ENCODE peak calls at places on chromosomes 3 and 15, in six cellular contexts. One of them, this sample, is unnamed.

GRCh38 chr3:169863458-169863899 is 6.3 kb downstream of the LRRC31 start:
- DNase-seq in choroid plexus epithelial cell: peak
- DNase-seq in A549: peak
- DNase-seq in BJ: peak
- DNase-seq in psoas muscle: peak
- DNase-seq in CD4-positive, alpha-beta T cell: peak
- DNase-seq in this sample: peak

GRCh38 chr3:137180220-137180619 is 222.4 kb downstream of the IL20RB start:
- DNase-seq in choroid plexus epithelial cell: no peak
- DNase-seq in A549: no peak
- DNase-seq in BJ: no peak
- DNase-seq in psoas muscle: no peak
- DNase-seq in CD4-positive, alpha-beta T cell: no peak
- DNase-seq in this sample: no peak

GRCh38 chr3:31701286-31701685 is 168.6 kb downstream of the STT3B start:
- DNase-seq in choroid plexus epithelial cell: no peak
- DNase-seq in A549: no peak
- DNase-seq in BJ: no peak
- DNase-seq in psoas muscle: no peak
- DNase-seq in CD4-positive, alpha-beta T cell: no peak
- DNase-seq in this sample: no peak

GRCh38 chr3:53166781-53167291 is 5.8 kb downstream of the PRKCD start:
- DNase-seq in choroid plexus epithelial cell: peak
- DNase-seq in A549: no peak
- DNase-seq in BJ: no peak
- DNase-seq in psoas muscle: peak
- DNase-seq in CD4-positive, alpha-beta T cell: no peak
- DNase-seq in this sample: no peak

GRCh38 chr15:59247364-59247763 is 40.7 kb downstream of the LDHAL6B start:
- DNase-seq in choroid plexus epithelial cell: peak
- DNase-seq in A549: peak
- DNase-seq in BJ: no peak
- DNase-seq in psoas muscle: no peak
- DNase-seq in CD4-positive, alpha-beta T cell: peak
- DNase-seq in this sample: peak

GRCh38 chr3:35635407-35635806 is 3.9 kb upstream of the ARPP21 start:
- DNase-seq in choroid plexus epithelial cell: no peak
- DNase-seq in A549: no peak
- DNase-seq in BJ: no peak
- DNase-seq in psoas muscle: no peak
- DNase-seq in CD4-positive, alpha-beta T cell: no peak
- DNase-seq in this sample: no peak

GRCh38 chr15:95300958-95301357 is 1029.5 kb upstream of the NR2F2 start:
- DNase-seq in choroid plexus epithelial cell: peak
- DNase-seq in A549: no peak
- DNase-seq in BJ: no peak
- DNase-seq in psoas muscle: no peak
- DNase-seq in CD4-positive, alpha-beta T cell: no peak
- DNase-seq in this sample: peak

GRCh38 chr15:32706704-32707103 is 11.1 kb upstream of the GREM1 start:
- DNase-seq in choroid plexus epithelial cell: peak
- DNase-seq in A549: no peak
- DNase-seq in BJ: peak
- DNase-seq in psoas muscle: no peak
- DNase-seq in CD4-positive, alpha-beta T cell: no peak
- DNase-seq in this sample: no peak

GRCh38 chr15:87704276-87704675 is 552.3 kb downstream of the NTRK3 start:
- DNase-seq in choroid plexus epithelial cell: no peak
- DNase-seq in A549: no peak
- DNase-seq in BJ: no peak
- DNase-seq in psoas muscle: no peak
- DNase-seq in CD4-positive, alpha-beta T cell: no peak
- DNase-seq in this sample: no peak

GRCh38 chr3:179956416-179956830 is 80.3 kb downstream of the PEX5L start:
- DNase-seq in choroid plexus epithelial cell: no peak
- DNase-seq in A549: no peak
- DNase-seq in BJ: no peak
- DNase-seq in psoas muscle: no peak
- DNase-seq in CD4-positive, alpha-beta T cell: no peak
- DNase-seq in this sample: no peak

GRCh38 chr15:90463381-90463780 is 66.3 kb upstream of the CRTC3 start:
- DNase-seq in choroid plexus epithelial cell: peak
- DNase-seq in A549: peak
- DNase-seq in BJ: peak
- DNase-seq in psoas muscle: no peak
- DNase-seq in CD4-positive, alpha-beta T cell: no peak
- DNase-seq in this sample: peak

GRCh38 chr3:189771842-189772494 is 140.8 kb downstream of the TP63 start:
- DNase-seq in choroid plexus epithelial cell: no peak
- DNase-seq in A549: no peak
- DNase-seq in BJ: no peak
- DNase-seq in psoas muscle: no peak
- DNase-seq in CD4-positive, alpha-beta T cell: no peak
- DNase-seq in this sample: no peak

GRCh38 chr3:73955671-73956070 is 330.9 kb upstream of the PDZRN3 start:
- DNase-seq in choroid plexus epithelial cell: no peak
- DNase-seq in A549: no peak
- DNase-seq in BJ: no peak
- DNase-seq in psoas muscle: no peak
- DNase-seq in CD4-positive, alpha-beta T cell: no peak
- DNase-seq in this sample: no peak

GRCh38 chr3:182487621-182488020 is 305.7 kb upstream of the ATP11B start:
- DNase-seq in choroid plexus epithelial cell: no peak
- DNase-seq in A549: no peak
- DNase-seq in BJ: no peak
- DNase-seq in psoas muscle: no peak
- DNase-seq in CD4-positive, alpha-beta T cell: no peak
- DNase-seq in this sample: no peak

GRCh38 chr3:182487048-182487447 is 306.3 kb upstream of the ATP11B start:
- DNase-seq in choroid plexus epithelial cell: no peak
- DNase-seq in A549: no peak
- DNase-seq in BJ: no peak
- DNase-seq in psoas muscle: no peak
- DNase-seq in CD4-positive, alpha-beta T cell: no peak
- DNase-seq in this sample: no peak

GRCh38 chr3:182491571-182491970 is 301.7 kb upstream of the ATP11B start:
- DNase-seq in choroid plexus epithelial cell: no peak
- DNase-seq in A549: no peak
- DNase-seq in BJ: no peak
- DNase-seq in psoas muscle: no peak
- DNase-seq in CD4-positive, alpha-beta T cell: no peak
- DNase-seq in this sample: no peak

GRCh38 chr3:182492536-182492935 is 300.8 kb upstream of the ATP11B start:
- DNase-seq in choroid plexus epithelial cell: no peak
- DNase-seq in A549: no peak
- DNase-seq in BJ: no peak
- DNase-seq in psoas muscle: no peak
- DNase-seq in CD4-positive, alpha-beta T cell: no peak
- DNase-seq in this sample: no peak

DNA sequence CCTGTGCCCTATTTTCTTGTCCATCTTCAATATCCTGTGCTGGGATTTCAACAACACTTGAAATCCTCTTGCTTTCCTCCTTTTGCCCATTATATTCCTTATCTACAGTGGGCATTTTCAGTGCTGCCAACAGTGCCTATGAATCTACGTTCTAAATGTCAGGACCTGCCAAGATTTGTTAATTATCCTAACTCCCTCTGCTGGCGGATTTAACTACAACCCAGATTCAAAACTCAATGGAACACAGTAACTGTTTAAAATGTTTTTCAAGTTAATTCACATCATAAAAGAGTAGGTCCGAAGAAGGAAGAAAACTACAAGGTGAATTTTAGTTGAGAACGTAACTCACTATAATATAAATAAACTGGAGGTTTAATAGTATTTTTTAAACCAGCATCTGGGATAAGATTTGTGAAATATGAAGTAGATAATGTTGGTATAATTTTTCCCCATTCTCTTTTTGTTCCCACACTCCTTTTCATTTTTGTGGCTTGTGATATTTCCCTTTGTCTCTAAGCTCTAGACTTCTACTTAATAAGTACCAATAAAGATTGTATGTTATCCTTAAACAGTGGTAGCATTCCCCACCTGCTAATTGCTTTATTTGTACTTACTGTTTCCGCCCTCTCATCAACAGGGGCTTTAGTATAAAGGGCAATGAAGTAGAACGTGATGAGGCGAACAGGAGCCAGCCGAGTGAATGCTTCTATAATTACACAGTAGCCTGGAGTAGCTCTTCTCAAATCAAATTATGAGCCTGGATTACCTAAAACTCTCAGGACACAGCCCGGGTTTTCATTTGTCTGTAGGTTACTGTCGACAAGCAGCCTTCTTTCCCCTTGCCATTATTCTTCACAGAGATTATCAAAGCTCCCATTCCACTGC is 302.5 kb upstream of the ATP11B start:
- DNase-seq in choroid plexus epithelial cell: peak
- DNase-seq in A549: peak
- DNase-seq in BJ: no peak
- DNase-seq in psoas muscle: no peak
- DNase-seq in CD4-positive, alpha-beta T cell: no peak
- DNase-seq in this sample: peak
- TF ChIP-seq CTCF in choroid plexus epithelial cell: peak
- TF ChIP-seq CTCF in A549: peak
- TF ChIP-seq CTCF in BJ: peak
- TF ChIP-seq CTCF in psoas muscle: peak
- TF ChIP-seq CTCF in CD4-positive, alpha-beta T cell: no peak
- TF ChIP-seq CTCF in this sample: peak

DNA sequence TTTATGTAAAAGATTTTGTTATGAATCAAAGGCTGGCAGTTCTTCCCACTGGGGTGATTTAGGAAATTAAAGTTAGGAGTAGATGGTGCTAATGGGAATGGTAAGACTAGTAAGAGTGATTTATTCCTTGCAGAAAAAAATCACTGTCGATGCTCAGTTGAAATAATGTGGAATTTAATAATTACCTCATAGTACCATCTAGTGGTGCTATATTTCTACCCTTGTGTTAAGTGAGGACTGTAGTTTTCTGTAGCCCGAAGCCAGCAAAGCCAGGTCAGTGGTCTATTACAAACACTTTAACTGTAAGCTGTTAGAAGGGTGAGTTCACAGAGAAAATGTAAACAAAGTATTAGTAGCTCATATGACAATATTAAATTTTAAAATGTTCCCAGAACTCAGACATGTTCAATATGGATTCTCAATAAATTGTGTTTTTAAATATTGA is 39.5 kb upstream of the GOLGA8J start:
- DNase-seq in choroid plexus epithelial cell: peak
- DNase-seq in A549: peak
- DNase-seq in BJ: no peak
- DNase-seq in psoas muscle: no peak
- DNase-seq in CD4-positive, alpha-beta T cell: no peak
- DNase-seq in this sample: peak
- TF ChIP-seq CTCF in choroid plexus epithelial cell: peak
- TF ChIP-seq CTCF in A549: peak
- TF ChIP-seq CTCF in BJ: peak
- TF ChIP-seq CTCF in psoas muscle: no peak
- TF ChIP-seq CTCF in CD4-positive, alpha-beta T cell: no peak
- TF ChIP-seq CTCF in this sample: peak

DNA sequence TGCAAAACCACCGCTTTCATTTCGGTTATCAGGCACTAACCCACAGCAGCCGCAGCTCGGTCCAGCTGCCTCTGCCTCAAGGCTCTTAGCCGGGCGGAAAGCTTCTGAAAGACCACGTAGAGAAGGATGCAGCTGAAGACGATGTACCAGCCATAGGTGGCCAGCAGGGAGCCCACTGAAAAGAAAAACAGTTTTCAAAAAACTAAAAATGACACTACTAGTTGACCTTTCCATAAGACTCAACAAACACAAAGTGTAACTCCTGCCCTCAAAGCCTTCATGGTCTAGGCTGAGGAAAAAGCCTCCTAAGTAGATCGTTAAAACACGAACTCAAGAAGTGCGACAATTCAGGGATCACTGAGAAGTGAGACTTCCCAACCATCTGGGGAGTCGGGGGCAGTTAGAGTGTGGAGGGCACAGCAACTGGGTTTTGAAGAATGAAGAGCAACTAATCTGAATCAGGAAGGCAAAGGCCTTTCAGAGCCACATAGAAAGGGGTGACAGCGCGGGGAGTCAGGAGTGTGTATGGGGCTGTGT is 716 bp downstream of the SELENOS start:
- DNase-seq in choroid plexus epithelial cell: peak
- DNase-seq in A549: peak
- DNase-seq in BJ: no peak
- DNase-seq in psoas muscle: no peak
- DNase-seq in CD4-positive, alpha-beta T cell: no peak
- DNase-seq in this sample: peak
- TF ChIP-seq CTCF in choroid plexus epithelial cell: peak
- TF ChIP-seq CTCF in A549: peak
- TF ChIP-seq CTCF in BJ: peak
- TF ChIP-seq CTCF in psoas muscle: no peak
- TF ChIP-seq CTCF in CD4-positive, alpha-beta T cell: no peak
- TF ChIP-seq CTCF in this sample: no peak

DNA sequence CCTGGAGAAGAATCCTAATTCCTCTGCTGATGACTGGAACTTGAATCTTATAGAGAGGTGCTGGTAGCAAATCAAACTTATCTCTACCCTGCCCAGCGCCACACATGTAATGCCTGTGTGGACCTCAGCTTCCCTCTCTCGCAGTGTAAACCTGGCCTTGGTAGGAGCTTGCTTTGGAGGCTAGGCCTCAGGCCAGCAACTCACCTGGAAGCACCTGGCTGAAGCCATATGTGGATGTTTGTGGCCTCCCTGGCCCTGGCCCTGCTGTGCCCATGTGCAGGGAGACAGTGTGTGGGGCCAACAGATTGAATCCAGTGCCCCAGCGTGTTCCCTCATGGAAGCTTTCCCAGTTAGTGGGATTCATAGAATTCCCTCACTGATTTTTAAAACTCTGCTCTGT is 8.4 kb downstream of the TTC21A start:
- DNase-seq in choroid plexus epithelial cell: no peak
- DNase-seq in A549: no peak
- DNase-seq in BJ: no peak
- DNase-seq in psoas muscle: no peak
- DNase-seq in CD4-positive, alpha-beta T cell: no peak
- DNase-seq in this sample: no peak
- TF ChIP-seq CTCF in choroid plexus epithelial cell: no peak
- TF ChIP-seq CTCF in A549: no peak
- TF ChIP-seq CTCF in BJ: no peak
- TF ChIP-seq CTCF in psoas muscle: no peak
- TF ChIP-seq CTCF in CD4-positive, alpha-beta T cell: no peak
- TF ChIP-seq CTCF in this sample: no peak

GRCh38 chr3:85567074-85567676 is 608.4 kb downstream of the CADM2 start:
- DNase-seq in choroid plexus epithelial cell: peak
- DNase-seq in A549: peak
- DNase-seq in BJ: no peak
- DNase-seq in psoas muscle: peak
- DNase-seq in CD4-positive, alpha-beta T cell: no peak
- DNase-seq in this sample: peak
- TF ChIP-seq CTCF in choroid plexus epithelial cell: peak
- TF ChIP-seq CTCF in A549: no peak
- TF ChIP-seq CTCF in BJ: peak
- TF ChIP-seq CTCF in psoas muscle: peak
- TF ChIP-seq CTCF in CD4-positive, alpha-beta T cell: peak
- TF ChIP-seq CTCF in this sample: peak

This sample was measured in MCF 10A.